ENCODE peak calls at places on chromosomes 3 and 15, in six cellular contexts. X is IMR-90, D is PC-3, Y is mesenchymal stem cell, M is neural progenitor cell, W is keratinocyte. F is an unnamed sample.

GRCh38 chr3:144369151-144369879 is 397.7 kb downstream of the DIPK2A start:
- DNase-seq in X (no peak), D (no peak), Y (no peak), M (peak), W (no peak), F (peak)

GRCh38 chr3:126459111-126459762 is 16.5 kb downstream of the ZXDC start:
- DNase-seq in X (no peak), D (no peak), Y (no peak), M (no peak), W (no peak), F (no peak)

GRCh38 chr15:70049701-70050445 is 47.8 kb downstream of the TLE3 start:
- DNase-seq in X (no peak), D (no peak), Y (no peak), M (no peak), W (no peak), F (peak)

GRCh38 chr15:101137312-101137940 is 114.4 kb downstream of the CHSY1 start:
- DNase-seq in X (no peak), D (no peak), Y (no peak), M (no peak), W (no peak), F (no peak)

GRCh38 chr3:86867990-86868389 is 123.0 kb downstream of the VGLL3 start:
- DNase-seq in X (peak), D (no peak), Y (no peak), M (no peak), W (no peak), F (no peak)

GRCh38 chr15:66293419-66294156 is at the start of gene DIS3L:
- DNase-seq in X (peak), D (peak), Y (peak), M (peak), W (no peak), F (peak)

GRCh38 chr15:89353991-89354390 is 19.4 kb upstream of the POLG start:
- DNase-seq in X (no peak), D (no peak), Y (no peak), M (no peak), W (no peak), F (peak)

GRCh38 chr3:139288266-139288821 is 55.5 kb upstream of the MRPS22 start:
- DNase-seq in X (no peak), D (no peak), Y (no peak), M (no peak), W (no peak), F (no peak)

GRCh38 chr3:52221563-52222318 is 3.7 kb downstream of the TLR9 start:
- DNase-seq in X (no peak), D (no peak), Y (no peak), M (no peak), W (no peak), F (peak)

GRCh38 chr3:71120012-71120411 is 463.5 kb downstream of the FOXP1 start:
- DNase-seq in X (no peak), D (peak), Y (no peak), M (no peak), W (no peak), F (no peak)

GRCh38 chr3:144801890-144802289 is 830.3 kb downstream of the DIPK2A start:
- DNase-seq in X (no peak), D (no peak), Y (no peak), M (no peak), W (no peak), F (no peak)

GRCh38 chr15:30023798-30024295 is 58.9 kb upstream of the GOLGA8J start:
- DNase-seq in X (peak), D (no peak), Y (no peak), M (no peak), W (no peak), F (no peak)

GRCh38 chr15:99564221-99565030 is 1.4 kb upstream of the MEF2A start:
- DNase-seq in X (peak), D (no peak), Y (peak), M (peak), W (no peak), F (peak)

GRCh38 chr15:90037510-90037860 is 36.4 kb downstream of the ZNF710 start:
- DNase-seq in X (peak), D (no peak), Y (peak), M (no peak), W (no peak), F (peak)

GRCh38 chr3:186241910-186242821 is 119.9 kb downstream of the DGKG start:
- DNase-seq in X (peak), D (peak), Y (peak), M (peak), W (peak), F (peak)

GRCh38 chr15:31439328-31439727 is 112.7 kb downstream of the KLF13 start:
- DNase-seq in X (no peak), D (peak), Y (no peak), M (peak), W (no peak), F (peak)

GRCh38 chr3:53996153-53996861 is 104.6 kb upstream of the SELENOK start:
- DNase-seq in X (no peak), D (peak), Y (no peak), M (no peak), W (no peak), F (no peak)

GRCh38 chr3:36525115-36525711 is 144.9 kb downstream of the STAC start:
- DNase-seq in X (peak), D (peak), Y (peak), M (no peak), W (no peak), F (no peak)

GRCh38 chr15:94002026-94002425 is 229.3 kb upstream of the MCTP2 start:
- DNase-seq in X (no peak), D (no peak), Y (no peak), M (peak), W (no peak), F (no peak)

GRCh38 chr15:60648928-60649679 is 170.2 kb upstream of the ICE2 start:
- DNase-seq in X (no peak), D (no peak), Y (no peak), M (no peak), W (no peak), F (no peak)

GRCh38 chr3:37922721-37923575 is 61.3 kb downstream of the CTDSPL start:
- DNase-seq in X (peak), D (peak), Y (peak), M (no peak), W (no peak), F (no peak)

GRCh38 chr3:142586803-142587406 is 8.4 kb upstream of the ATR start:
- DNase-seq in X (peak), D (peak), Y (peak), M (peak), W (peak), F (no peak)

GRCh38 chr15:62472616-62473299 is 307.7 kb upstream of the C2CD4B start:
- DNase-seq in X (no peak), D (peak), Y (peak), M (peak), W (no peak), F (no peak)
- H3K27ac ChIP-seq in X (no peak), D (no peak), Y (no peak), M (no peak), W (no peak), F (peak)

DNA sequence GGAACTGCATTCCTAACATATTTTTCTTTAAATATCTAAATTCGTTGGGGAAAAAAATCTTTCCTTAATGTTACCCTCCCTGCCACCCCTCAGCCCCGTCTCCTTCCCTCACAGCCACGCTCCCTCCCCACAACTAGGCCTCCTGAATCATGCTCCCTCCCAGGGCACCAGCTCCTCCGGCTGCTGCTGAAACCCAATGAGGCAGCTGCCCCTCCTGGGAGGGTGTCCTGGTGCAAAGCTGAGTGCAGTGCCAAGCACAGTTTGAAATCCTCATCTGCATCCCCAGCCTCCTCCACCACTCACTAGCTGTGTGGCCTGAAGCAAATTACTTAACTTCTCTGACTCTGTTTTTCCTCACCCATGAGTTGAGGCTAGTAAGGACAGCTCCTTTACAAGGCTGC is 2.7 kb upstream of the NR2E3 start:
- DNase-seq in X (peak), D (no peak), Y (peak), M (peak), W (no peak), F (peak)
- H3K4me2 ChIP-seq in X (no peak), D (no peak), Y (peak), M (peak), W (no peak), F (no peak)

GRCh38 chr3:18355819-18356218 is 69.3 kb downstream of the SATB1 start:
- DNase-seq in X (no peak), D (no peak), Y (no peak), M (no peak), W (no peak), F (no peak)
- H3K27ac ChIP-seq in X (no peak), D (no peak), Y (no peak), M (no peak), W (no peak), F (no peak)

GRCh38 chr3:180875071-180875698 is 37.3 kb upstream of the FXR1 start:
- DNase-seq in X (no peak), D (no peak), Y (no peak), M (no peak), W (no peak), F (no peak)

GRCh38 chr3:180871901-180872300 is 40.6 kb upstream of the FXR1 start:
- DNase-seq in X (peak), D (no peak), Y (no peak), M (no peak), W (no peak), F (peak)

DNA sequence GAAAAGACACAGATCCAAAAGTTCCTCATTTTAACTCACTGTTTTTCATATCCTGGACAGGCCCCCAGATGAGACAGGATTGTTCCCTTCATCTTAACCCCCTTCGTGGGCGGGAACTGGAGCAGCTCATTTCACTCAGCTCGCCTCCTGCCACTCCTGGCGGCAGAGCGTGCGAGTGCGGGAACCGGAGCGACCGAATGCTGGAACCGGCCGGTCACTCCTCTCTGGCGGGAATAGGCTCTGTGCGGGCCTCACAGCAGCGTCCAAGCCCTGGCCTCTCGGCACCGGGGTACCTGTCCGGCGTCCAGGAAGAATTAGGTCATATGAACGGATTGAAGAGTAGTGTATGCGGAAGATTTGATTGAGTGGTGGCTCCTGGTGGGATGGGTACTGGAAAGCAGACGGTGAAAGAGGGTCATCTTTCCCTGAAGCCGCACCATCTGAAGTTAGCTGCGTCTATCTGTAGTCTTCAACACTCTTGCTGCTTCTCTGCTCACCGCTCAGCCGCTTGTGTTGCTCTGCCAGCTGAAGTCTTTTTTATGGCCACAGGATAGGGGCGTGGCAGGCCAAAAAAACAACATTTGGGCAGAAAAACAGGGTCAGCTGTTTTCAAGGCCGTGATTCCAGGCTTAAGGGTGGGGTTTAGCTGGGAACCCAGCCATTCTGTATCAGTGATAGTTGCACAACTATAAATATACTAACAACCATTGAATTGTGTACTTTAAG is 42.3 kb upstream of the FXR1 start:
- DNase-seq in X (no peak), D (no peak), Y (peak), M (peak), W (no peak), F (peak)
- H3K4me2 ChIP-seq in X (peak), D (no peak), Y (peak), M (no peak), W (peak), F (peak)

DNA sequence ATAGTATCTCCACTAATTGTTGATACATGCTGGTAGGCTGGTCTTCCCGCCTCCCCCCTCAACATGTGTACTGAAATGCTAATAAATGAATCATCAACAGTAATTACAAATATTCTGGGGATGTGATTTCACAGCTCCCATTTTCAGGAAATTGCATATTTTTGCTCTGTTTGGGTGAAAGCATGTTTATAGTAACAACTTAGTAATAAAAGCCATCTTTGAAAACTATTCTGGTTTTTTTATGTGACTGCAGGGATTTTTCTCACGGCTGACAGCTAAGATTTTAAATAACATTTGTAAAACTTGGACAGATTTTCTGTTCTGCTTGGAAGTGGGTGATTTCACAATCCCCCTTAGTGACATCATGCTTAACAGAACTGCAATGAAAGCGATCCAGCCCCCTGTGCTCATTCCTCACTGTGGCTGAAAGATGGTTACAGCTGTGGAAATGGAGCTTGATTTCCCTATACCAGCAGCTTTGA is 25.6 kb upstream of the FAM174B start:
- DNase-seq in X (peak), D (no peak), Y (peak), M (no peak), W (no peak), F (no peak)
- H3K27ac ChIP-seq in X (no peak), D (no peak), Y (no peak), M (no peak), W (no peak), F (no peak)

F was measured in osteoblast.